ENCODE peak calls at places on chromosomes 1 and 21, in nine cellular contexts. J is ovary, I is transverse colon, K is heart left ventricle, G is uterus, B is body of pancreas, U is spleen, S is gastrocnemius medialis, A is tibial nerve. T is an unnamed sample.

GRCh38 chr21:42563261-42564045 is 49.8 kb downstream of the SLC37A1 start:
- DNase-seq in B (peak), S (no peak), U (peak), K (peak), A (no peak), J (no peak), I (peak), G (peak), T (peak)

GRCh38 chr1:57089221-57089620 is 123.4 kb upstream of the C8B start:
- DNase-seq in A (no peak), B (no peak), K (no peak), S (no peak), G (no peak), U (no peak), J (no peak), I (no peak), T (no peak)

GRCh38 chr1:54463259-54464030 is 57.3 kb upstream of the SSBP3 start:
- DNase-seq in A (no peak), B (no peak), U (no peak), S (no peak), G (no peak), K (no peak), J (no peak), I (no peak), T (no peak)

GRCh38 chr1:193951989-193952388 is 765.6 kb upstream of the B3GALT2 start:
- DNase-seq in I (no peak), A (no peak), U (no peak), S (no peak), B (no peak), J (no peak), G (no peak), K (no peak), T (no peak)

GRCh38 chr1:110674337-110675059 is at the start of gene KCNA3:
- DNase-seq in A (no peak), B (no peak), J (peak), I (peak), U (peak), K (peak), S (no peak), G (peak), T (peak)

GRCh38 chr1:185483647-185484450 is 166.8 kb upstream of the IVNS1ABP start:
- DNase-seq in A (peak), I (no peak), G (no peak), J (no peak), B (no peak), K (no peak), U (no peak), S (peak), T (peak)

GRCh38 chr1:51897699-51898031 is 19.1 kb upstream of the NRDC start:
- DNase-seq in J (no peak), G (no peak), U (no peak), S (no peak), I (no peak), K (no peak), B (no peak), A (no peak), T (no peak)

GRCh38 chr1:198156111-198156744 is 570 bp upstream of the NEK7 start:
- DNase-seq in I (peak), U (no peak), G (peak), S (no peak), B (peak), A (peak), K (no peak), J (peak), T (peak)

GRCh38 chr1:93619507-93620168 is 62.0 kb downstream of the BCAR3 start:
- DNase-seq in J (no peak), I (no peak), A (no peak), G (no peak), U (no peak), K (no peak), S (no peak), B (no peak), T (no peak)

GRCh38 chr21:18245493-18245967 is 897 bp downstream of the CHODL start:
- DNase-seq in I (no peak), U (no peak), G (no peak), A (no peak), K (no peak), S (no peak), B (no peak), J (no peak), T (no peak)

GRCh38 chr1:219681876-219682275 is 69.0 kb upstream of the ZC3H11B start:
- DNase-seq in I (no peak), G (no peak), S (no peak), A (no peak), B (no peak), U (no peak), J (no peak), K (no peak), T (no peak)

GRCh38 chr1:61140778-61141177 is 58.4 kb downstream of the NFIA start:
- DNase-seq in S (no peak), G (no peak), A (no peak), B (no peak), I (no peak), U (no peak), K (no peak), J (no peak), T (no peak)

GRCh38 chr1:212002536-212002935 is 32.8 kb downstream of the INTS7 start:
- DNase-seq in S (no peak), B (no peak), J (no peak), G (no peak), A (no peak), U (no peak), I (no peak), K (no peak), T (no peak)

GRCh38 chr1:61084560-61084991 is 2.2 kb downstream of the NFIA start:
- DNase-seq in A (no peak), J (no peak), S (no peak), K (no peak), I (no peak), B (no peak), G (no peak), U (no peak), T (no peak)

GRCh38 chr1:117631361-117631760 is 25.5 kb downstream of the TENT5C start:
- DNase-seq in K (no peak), S (no peak), B (no peak), I (no peak), U (peak), G (no peak), J (no peak), A (no peak), T (no peak)

GRCh38 chr1:71809085-71809484 is 473.3 kb downstream of the NEGR1 start:
- DNase-seq in I (no peak), U (no peak), B (no peak), G (no peak), S (no peak), K (no peak), J (no peak), A (no peak), T (no peak)

GRCh38 chr1:75548721-75549480 is 62.0 kb downstream of the SLC44A5 start:
- DNase-seq in S (no peak), B (no peak), A (no peak), G (no peak), J (no peak), K (no peak), U (no peak), I (no peak), T (no peak)
- TF ChIP-seq POLR2A in S (no peak), B (no peak), A (no peak), G (no peak), J (no peak), K (no peak), U (no peak), I (no peak), T (no peak)

GRCh38 chr1:17438176-17438976 is 1.1 kb downstream of the RCC2 start:
- DNase-seq in G (peak), K (peak), B (peak), J (peak), A (peak), U (peak), S (peak), I (peak), T (no peak)
- TF ChIP-seq POLR2A in G (no peak), K (no peak), B (no peak), J (no peak), A (no peak), U (no peak), S (no peak), I (peak), T (no peak)

DNA sequence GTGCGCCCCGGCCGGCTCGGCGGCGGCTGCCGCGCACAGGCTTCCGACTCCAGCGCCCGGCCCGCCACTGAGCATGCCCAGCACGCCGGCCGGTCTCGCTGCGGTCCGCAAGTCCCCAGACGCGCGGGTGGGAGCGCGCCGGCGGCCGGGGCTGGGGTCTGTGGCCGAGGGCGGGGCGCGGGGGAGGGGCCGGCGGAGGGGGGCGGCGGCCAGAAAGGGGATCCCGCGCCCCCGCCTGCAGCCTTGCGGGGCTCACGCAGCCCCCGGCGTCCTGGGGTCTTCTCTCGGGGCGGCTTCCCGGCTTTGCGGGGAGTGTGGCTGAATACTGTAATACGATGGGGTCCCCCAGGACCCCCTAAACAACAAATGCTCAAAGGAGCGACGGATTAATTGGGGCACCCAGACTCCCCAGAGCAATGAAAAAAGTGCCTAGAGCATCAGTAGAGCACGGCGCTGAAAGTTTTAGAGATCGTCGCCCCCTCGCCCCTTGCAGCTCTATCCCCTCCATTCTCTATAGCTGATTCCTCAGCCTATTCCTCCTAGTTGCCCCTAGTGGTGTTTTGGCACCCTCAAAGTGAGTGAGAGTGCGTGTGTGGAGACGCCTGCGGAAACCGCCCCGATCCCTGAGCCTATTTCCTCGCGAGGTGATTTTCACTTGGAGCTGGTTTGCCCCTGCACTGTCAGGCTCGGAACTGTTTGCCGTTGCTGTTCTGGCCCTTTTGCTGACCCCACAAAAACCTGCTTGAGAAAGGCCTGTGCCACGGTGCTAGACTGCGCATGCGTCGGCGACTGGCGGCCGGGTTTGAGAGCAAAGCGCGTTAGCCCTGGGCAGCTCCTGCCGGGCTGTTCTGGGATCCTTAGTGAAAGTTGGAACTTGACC is at the start of gene VAV3:
- DNase-seq in S (peak), U (peak), K (peak), A (peak), B (peak), I (peak), J (no peak), G (peak), T (peak)
- TF ChIP-seq POLR2A in S (peak), U (no peak), K (peak), A (no peak), B (no peak), I (peak), J (no peak), G (no peak), T (no peak)

GRCh38 chr1:34865981-34866761 is 6.6 kb upstream of the SMIM12 start:
- DNase-seq in G (peak), J (peak), U (peak), A (peak), S (peak), I (peak), K (peak), B (peak), T (peak)
- TF ChIP-seq POLR2A in G (no peak), J (no peak), U (no peak), A (no peak), S (peak), I (peak), K (no peak), B (peak), T (no peak)

GRCh38 chr1:145845514-145846161 is at the start of gene NUDT17:
- DNase-seq in J (peak), G (peak), S (peak), A (peak), B (peak), K (peak), I (peak), U (peak), T (peak)
- TF ChIP-seq POLR2A in J (no peak), G (no peak), S (peak), A (no peak), B (no peak), K (no peak), I (no peak), U (no peak), T (no peak)

GRCh38 chr1:1264026-1264425 is 9.6 kb downstream of the UBE2J2 start:
- DNase-seq in I (no peak), U (no peak), S (no peak), J (no peak), K (no peak), B (no peak), A (no peak), G (no peak), T (no peak)
- TF ChIP-seq POLR2A in I (no peak), U (no peak), S (no peak), J (no peak), K (no peak), B (no peak), A (no peak), G (no peak), T (no peak)

DNA sequence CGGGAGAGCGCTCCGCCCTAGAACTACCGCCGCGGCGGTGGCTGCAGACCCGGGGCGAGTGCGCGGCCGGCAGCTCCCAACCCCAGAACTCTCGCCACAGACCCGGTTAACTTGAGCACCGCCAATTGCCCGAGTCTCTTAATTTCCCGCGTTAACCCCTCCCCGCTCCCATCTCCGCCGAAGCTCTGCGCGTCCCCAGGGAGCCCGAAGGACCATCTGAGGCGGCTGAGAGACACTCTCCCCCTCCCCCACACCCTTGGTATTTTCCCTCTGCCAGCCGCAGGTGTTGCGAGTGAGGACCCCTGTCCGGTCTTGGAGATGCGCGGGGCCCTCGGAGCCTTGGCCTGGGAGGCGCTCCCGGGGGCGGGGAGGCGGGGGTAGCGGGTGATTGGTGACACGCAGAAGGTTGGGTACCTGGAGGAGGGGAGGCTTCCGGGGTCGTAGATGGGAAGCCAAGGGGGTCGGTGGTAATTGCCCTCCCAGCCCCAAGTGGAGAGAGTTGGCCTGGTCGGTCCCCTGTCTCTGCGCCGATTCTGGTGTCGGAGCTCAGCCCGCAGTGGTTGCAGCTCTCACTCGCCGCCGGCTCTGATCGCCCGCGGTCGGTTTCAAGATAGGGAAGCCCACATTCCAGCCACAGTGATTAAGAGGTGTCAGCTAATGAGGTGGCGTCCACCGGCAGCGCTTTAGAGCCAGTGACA is 858 bp upstream of the SUSD4 start:
- DNase-seq in K (no peak), U (no peak), G (no peak), B (peak), I (no peak), A (no peak), J (peak), S (no peak), T (no peak)
- TF ChIP-seq POLR2A in K (no peak), U (no peak), G (no peak), B (no peak), I (no peak), A (no peak), J (no peak), S (no peak), T (no peak)

GRCh38 chr1:98661544-98662353 is at the start of gene SNX7:
- DNase-seq in S (peak), K (peak), J (peak), G (peak), I (peak), B (peak), U (peak), A (peak), T (peak)

GRCh38 chr1:98659879-98660278 is 1.6 kb upstream of the SNX7 start:
- DNase-seq in A (no peak), G (no peak), K (no peak), J (no peak), S (no peak), I (no peak), B (no peak), U (no peak), T (no peak)

GRCh38 chr1:98662354-98662665 is 789 bp downstream of the SNX7 start:
- DNase-seq in B (no peak), I (no peak), K (no peak), S (no peak), J (no peak), U (no peak), G (no peak), A (no peak), T (no peak)

DNA sequence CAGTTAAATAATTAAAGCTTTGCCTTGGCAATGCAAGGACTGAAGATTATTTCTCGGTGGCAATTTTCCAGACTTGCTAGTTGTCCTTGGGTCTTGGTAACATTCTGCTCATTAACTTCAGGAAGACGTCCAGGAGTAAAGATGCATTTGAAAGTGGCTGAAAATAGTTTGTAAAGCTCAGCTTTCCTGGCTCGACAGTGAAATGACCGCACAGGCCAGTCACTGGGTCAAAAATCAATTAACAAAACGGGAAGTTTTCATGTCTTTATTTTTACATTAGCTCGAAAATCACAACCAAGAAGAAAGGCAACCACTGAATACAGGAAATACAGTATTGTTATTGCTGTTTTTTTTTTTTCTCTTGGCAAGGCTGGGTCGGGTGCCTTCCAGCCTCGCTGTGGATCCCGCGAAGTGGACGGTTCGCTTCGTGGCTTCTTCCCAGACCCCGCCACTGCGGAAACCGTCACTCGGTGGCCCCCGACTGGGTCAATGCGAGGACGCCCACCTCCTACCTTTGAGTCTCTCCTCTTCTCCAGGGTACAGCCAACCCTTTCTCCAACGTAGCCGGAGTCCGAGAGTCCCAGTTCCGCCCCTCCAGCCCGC is 479 bp upstream of the SNX7 start:
- DNase-seq in B (no peak), I (no peak), S (no peak), G (no peak), J (no peak), K (no peak), A (no peak), U (no peak), T (no peak)
- TF ChIP-seq POLR2A in B (peak), I (peak), S (no peak), G (no peak), J (no peak), K (no peak), A (no peak), U (no peak), T (no peak)

T was measured in lower leg skin.